ENCODE peak calls at places on chromosomes 3 and 15, in seven cellular contexts. U is left lung; I is CD8-positive, alpha-beta T cell; X is fibroblast of mammary gland; S is IMR-90; N is Caco-2; L is endothelial cell of umbilical vein. J is an unnamed sample.

GRCh38 chr3:27467545-27467944 is 16.6 kb downstream of the SLC4A7 start:
- DNase-seq in L (peak), X (peak), N (peak), U (no peak), I (no peak), S (peak), J (peak)

GRCh38 chr3:119681279-119681678 is 4.1 kb upstream of the COX17 start:
- DNase-seq in I (no peak), U (no peak), S (peak), N (peak), X (peak), L (peak), J (peak)

GRCh38 chr3:48919215-48920138 is 835 bp downstream of the ARIH2 start:
- DNase-seq in U (no peak), S (peak), L (peak), N (peak), I (no peak), X (peak), J (peak)

GRCh38 chr15:38148476-38148875 is 104.2 kb upstream of the SPRED1 start:
- DNase-seq in I (no peak), L (no peak), X (peak), N (no peak), S (no peak), U (no peak), J (no peak)

GRCh38 chr3:85576091-85576690 is 617.4 kb downstream of the CADM2 start:
- DNase-seq in S (peak), N (peak), U (no peak), L (peak), I (peak), X (peak), J (peak)

GRCh38 chr3:46496745-46497555 is 826 bp upstream of the RTP3 start:
- DNase-seq in I (peak), N (peak), U (no peak), S (peak), X (no peak), L (peak), J (no peak)

GRCh38 chr3:153848701-153849100 is 272.5 kb upstream of the ARHGEF26 start:
- DNase-seq in X (no peak), N (peak), S (no peak), I (no peak), L (no peak), U (no peak), J (peak)

GRCh38 chr3:118986734-118987133 is 47.9 kb downstream of the IGSF11 start:
- DNase-seq in L (no peak), I (no peak), S (no peak), X (no peak), N (no peak), U (no peak), J (no peak)

GRCh38 chr3:177516130-177517011 is 319.1 kb upstream of the TBL1XR1 start:
- DNase-seq in S (peak), I (no peak), L (peak), U (peak), N (no peak), X (peak), J (peak)

GRCh38 chr3:172524611-172525010 is 1.4 kb upstream of the TNFSF10 start:
- DNase-seq in L (no peak), N (no peak), U (no peak), I (no peak), S (peak), X (peak), J (peak)

GRCh38 chr3:13016083-13016725 is 57.0 kb downstream of the IQSEC1 start:
- DNase-seq in U (peak), N (no peak), S (no peak), I (peak), L (no peak), X (no peak), J (no peak)

GRCh38 chr3:49377483-49377882 is 19.3 kb upstream of the GPX1 start:
- DNase-seq in L (no peak), N (no peak), S (peak), I (no peak), X (peak), U (no peak), J (peak)

GRCh38 chr3:60086811-60087210 is 1037.0 kb upstream of the CFAP20DC start:
- DNase-seq in S (peak), L (no peak), X (peak), N (no peak), U (no peak), I (no peak), J (peak)

GRCh38 chr3:110815008-110815583 is 256.5 kb upstream of the NECTIN3 start:
- DNase-seq in S (peak), X (peak), L (peak), I (no peak), U (no peak), N (no peak), J (no peak)

GRCh38 chr3:194075802-194076460 is 60.0 kb upstream of the HES1 start:
- DNase-seq in S (no peak), U (no peak), X (no peak), I (no peak), N (no peak), L (no peak), J (peak)

GRCh38 chr3:24591661-24592555 is 97.3 kb upstream of the THRB start:
- DNase-seq in I (no peak), U (no peak), X (peak), L (no peak), N (peak), S (no peak), J (no peak)

GRCh38 chr15:26352406-26352805 is 420.5 kb downstream of the GABRB3 start:
- DNase-seq in I (no peak), N (no peak), S (no peak), U (no peak), X (no peak), L (no peak), J (no peak)

GRCh38 chr15:69410290-69410874 is 3.8 kb upstream of the KIF23 start:
- DNase-seq in U (no peak), X (no peak), I (no peak), N (peak), L (peak), S (peak), J (peak)

GRCh38 chr15:64341961-64342360 is 14.0 kb downstream of the CSNK1G1 start:
- DNase-seq in I (no peak), L (no peak), N (no peak), U (no peak), X (no peak), S (no peak), J (no peak)

GRCh38 chr3:44125241-44125640 is 116.4 kb upstream of the TOPAZ1 start:
- DNase-seq in L (no peak), I (no peak), X (peak), S (no peak), N (no peak), U (no peak), J (no peak)

GRCh38 chr3:184652465-184652864 is 59.4 kb downstream of the MAGEF1 start:
- DNase-seq in I (no peak), X (no peak), S (no peak), N (no peak), U (no peak), L (no peak), J (no peak)

GRCh38 chr3:52301042-52301441 is 13.4 kb downstream of the GLYCTK start:
- DNase-seq in I (no peak), N (no peak), S (no peak), X (no peak), U (no peak), L (no peak), J (no peak)

GRCh38 chr3:105611304-105612192 is 244.8 kb downstream of the ALCAM start:
- DNase-seq in L (no peak), X (no peak), N (peak), U (no peak), I (no peak), S (no peak), J (no peak)

GRCh38 chr3:73592154-73592877 is 32.4 kb downstream of the PDZRN3 start:
- DNase-seq in U (no peak), N (no peak), L (no peak), S (no peak), X (no peak), I (no peak), J (no peak)

GRCh38 chr3:113063126-113063894 is 72.5 kb downstream of the GTPBP8 start:
- DNase-seq in X (peak), U (no peak), I (no peak), L (no peak), N (no peak), S (no peak), J (no peak)

GRCh38 chr3:9820944-9821343 is 10.9 kb downstream of the TTLL3 start:
- DNase-seq in X (peak), U (no peak), I (no peak), S (peak), N (peak), L (peak), J (no peak)

GRCh38 chr15:25541228-25541627 is 102.4 kb upstream of the UBE3A start:
- DNase-seq in I (no peak), X (peak), S (no peak), N (no peak), U (no peak), L (no peak), J (no peak)

GRCh38 chr3:148727242-148727641 is 29.5 kb downstream of the AGTR1 start:
- DNase-seq in S (no peak), X (peak), I (no peak), U (no peak), L (no peak), N (peak), J (peak)

GRCh38 chr3:149353581-149354184 is 20.2 kb upstream of the TM4SF18 start:
- DNase-seq in X (no peak), U (no peak), S (no peak), L (peak), N (no peak), I (no peak), J (no peak)

GRCh38 chr3:159787794-159788205 is 200.8 kb upstream of the IL12A start:
- DNase-seq in N (peak), U (no peak), X (peak), I (no peak), L (peak), S (peak), J (peak)

GRCh38 chr3:72452745-72453144 is 395.5 kb downstream of the SHQ1 start:
- DNase-seq in L (no peak), U (no peak), N (no peak), S (no peak), X (no peak), I (no peak), J (no peak)

GRCh38 chr15:66692808-66693596 is 9.0 kb upstream of the SMAD6 start:
- DNase-seq in L (no peak), I (no peak), U (no peak), N (no peak), X (no peak), S (no peak), J (no peak)

GRCh38 chr3:15610083-15610482 is 8.5 kb downstream of the BTD start:
- DNase-seq in S (peak), U (peak), X (peak), L (no peak), N (no peak), I (no peak), J (peak)

GRCh38 chr3:24687646-24688045 is 193.0 kb upstream of the THRB start:
- DNase-seq in S (no peak), I (no peak), L (no peak), U (no peak), X (no peak), N (no peak), J (no peak)

GRCh38 chr3:114406922-114407321 is 113.1 kb downstream of the TIGIT start:
- DNase-seq in I (no peak), X (no peak), L (no peak), N (no peak), U (no peak), S (no peak), J (no peak)

GRCh38 chr3:114406286-114406685 is 112.5 kb downstream of the TIGIT start:
- DNase-seq in L (no peak), S (peak), U (no peak), X (peak), I (no peak), N (no peak), J (peak)

GRCh38 chr3:114409291-114409690 is 115.5 kb downstream of the TIGIT start:
- DNase-seq in S (no peak), X (no peak), N (no peak), I (no peak), U (no peak), L (no peak), J (no peak)

GRCh38 chr3:114411292-114411691 is 117.5 kb downstream of the TIGIT start:
- DNase-seq in S (peak), U (no peak), I (no peak), L (peak), X (peak), N (no peak), J (peak)

DNA sequence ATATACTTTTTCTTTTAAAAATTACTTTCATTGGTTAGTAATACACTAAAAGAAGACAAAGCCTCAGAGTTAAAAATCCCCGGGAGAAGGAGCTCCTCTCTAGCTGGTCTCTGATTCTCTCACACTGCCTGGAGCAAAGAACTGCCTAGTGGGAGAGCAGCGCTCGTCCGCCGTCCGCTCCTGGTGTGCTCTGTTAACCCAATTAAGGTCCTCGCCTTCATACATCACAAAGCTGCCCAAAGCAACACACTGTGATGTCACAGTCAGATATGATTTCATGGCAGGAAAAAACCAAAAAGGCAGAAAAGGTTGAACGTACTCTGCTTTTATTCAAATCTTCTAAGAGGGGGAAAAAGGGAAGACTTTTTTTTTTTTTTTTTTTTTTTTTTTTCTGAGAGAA is 114.9 kb downstream of the TIGIT start:
- DNase-seq in I (no peak), S (no peak), X (peak), L (no peak), N (no peak), U (no peak), J (peak)
- TF ChIP-seq CTCF in I (no peak), S (no peak), X (no peak), L (no peak), N (no peak), U (no peak), J (no peak)

DNA sequence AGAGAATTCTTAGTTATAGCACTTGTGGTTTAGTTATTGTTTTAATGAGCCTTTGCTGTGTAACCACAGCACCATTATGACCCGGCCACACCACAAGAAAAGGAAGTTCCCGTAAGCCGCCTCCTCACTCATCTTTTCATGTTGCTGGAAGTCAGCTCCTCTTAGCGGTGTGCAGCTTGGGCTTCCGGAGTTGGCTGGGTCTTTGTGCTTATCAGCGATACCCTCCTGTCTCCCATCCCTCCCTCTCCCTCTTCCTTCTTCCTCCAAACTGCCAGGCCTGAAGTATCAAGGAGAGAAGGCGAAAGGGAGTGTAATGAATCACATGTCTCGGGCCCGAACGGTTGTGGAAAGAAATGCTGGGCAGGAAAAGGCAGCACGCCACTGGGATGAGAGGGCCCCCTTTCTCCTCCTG is 353.5 kb downstream of the MCTP2 start:
- DNase-seq in S (no peak), N (no peak), L (peak), X (no peak), U (peak), I (peak), J (peak)
- H3K4me3 ChIP-seq in S (no peak), N (no peak), L (peak), X (no peak), U (no peak), I (peak), J (no peak)

GRCh38 chr15:78000089-78000926 is 77.2 kb downstream of the TBC1D2B start:
- DNase-seq in S (peak), I (peak), X (peak), U (peak), L (peak), N (peak), J (peak)
- TF ChIP-seq CTCF in S (peak), I (peak), X (peak), U (peak), L (peak), N (peak), J (peak)

GRCh38 chr3:187448674-187449073 is 80.5 kb downstream of the RTP4 start:
- DNase-seq in N (no peak), S (no peak), I (no peak), L (no peak), X (no peak), U (no peak), J (no peak)
- H3K4me3 ChIP-seq in N (no peak), S (no peak), I (no peak), L (no peak), X (no peak), U (no peak), J (no peak)

GRCh38 chr15:81411056-81411455 is 37.0 kb upstream of the TMC3 start:
- DNase-seq in L (no peak), S (no peak), I (no peak), X (no peak), N (no peak), U (no peak), J (no peak)

GRCh38 chr15:81411969-81412633 is 38.1 kb upstream of the TMC3 start:
- DNase-seq in S (no peak), X (no peak), L (no peak), U (no peak), N (no peak), I (no peak), J (no peak)

GRCh38 chr15:81407679-81408078 is 33.7 kb upstream of the TMC3 start:
- DNase-seq in N (no peak), U (no peak), L (no peak), S (no peak), I (no peak), X (no peak), J (no peak)

GRCh38 chr15:81407151-81407550 is 33.1 kb upstream of the TMC3 start:
- DNase-seq in S (no peak), U (no peak), I (no peak), L (no peak), X (no peak), N (no peak), J (no peak)

GRCh38 chr15:81410318-81410753 is 36.3 kb upstream of the TMC3 start:
- DNase-seq in U (no peak), L (peak), N (peak), I (no peak), X (peak), S (peak), J (peak)
- TF ChIP-seq CTCF in U (no peak), L (peak), N (peak), I (peak), X (peak), S (peak), J (peak)

GRCh38 chr3:196640501-196640968 is 1.0 kb downstream of the NRROS start:
- DNase-seq in S (no peak), X (no peak), L (no peak), I (no peak), U (no peak), N (no peak), J (no peak)

GRCh38 chr3:196636369-196637349 is 2.8 kb upstream of the NRROS start:
- DNase-seq in N (no peak), S (no peak), X (no peak), I (no peak), L (no peak), U (no peak), J (no peak)

GRCh38 chr3:196639517-196640500 is at the start of gene NRROS:
- DNase-seq in S (peak), I (peak), N (peak), X (peak), U (peak), L (peak), J (peak)

GRCh38 chr3:196641278-196642058 is 2.0 kb downstream of the NRROS start:
- DNase-seq in U (peak), X (no peak), L (no peak), S (no peak), N (no peak), I (no peak), J (no peak)

GRCh38 chr3:196638922-196639516 is 475 bp upstream of the NRROS start:
- DNase-seq in L (peak), S (no peak), U (no peak), N (no peak), X (no peak), I (no peak), J (peak)
- H3K4me3 ChIP-seq in L (no peak), S (no peak), U (peak), N (peak), X (peak), I (peak), J (peak)

DNA sequence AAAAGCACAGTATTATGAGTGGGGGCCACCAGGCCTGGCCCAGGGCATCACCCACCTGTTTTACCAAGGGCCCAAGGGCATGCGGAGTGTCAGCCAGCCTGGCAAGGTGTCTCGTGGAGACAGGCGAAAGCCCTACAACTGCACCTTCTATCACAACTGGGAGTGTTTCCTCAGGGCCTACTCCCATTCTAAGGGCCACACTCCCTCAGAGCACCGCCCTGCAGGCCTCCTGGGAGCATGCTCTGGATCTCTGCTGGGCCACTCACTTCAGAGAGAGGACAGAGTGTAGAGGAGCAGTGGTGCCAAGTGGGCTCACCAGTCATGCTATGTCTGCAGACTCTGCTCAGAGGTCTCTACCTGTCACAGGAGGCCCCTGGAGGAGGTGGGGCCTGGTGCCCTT is 21.2 kb upstream of the CLK3 start:
- DNase-seq in I (no peak), S (no peak), U (no peak), N (no peak), L (no peak), X (no peak), J (no peak)
- TF ChIP-seq CTCF in I (no peak), S (no peak), U (no peak), N (no peak), L (no peak), X (no peak), J (no peak)

GRCh38 chr15:52178765-52179164 is 12.4 kb downstream of the GNB5 start:
- DNase-seq in U (no peak), X (peak), L (no peak), S (no peak), I (no peak), N (no peak), J (peak)

GRCh38 chr15:52181938-52182780 is 9.0 kb downstream of the GNB5 start:
- DNase-seq in U (no peak), N (no peak), L (no peak), S (no peak), X (no peak), I (no peak), J (no peak)

GRCh38 chr15:52180196-52180835 is 10.9 kb downstream of the GNB5 start:
- DNase-seq in S (no peak), U (no peak), L (no peak), X (no peak), N (no peak), I (peak), J (no peak)

GRCh38 chr15:52179278-52180195 is 11.7 kb downstream of the GNB5 start:
- DNase-seq in N (peak), L (peak), U (peak), S (peak), X (peak), I (peak), J (peak)

DNA sequence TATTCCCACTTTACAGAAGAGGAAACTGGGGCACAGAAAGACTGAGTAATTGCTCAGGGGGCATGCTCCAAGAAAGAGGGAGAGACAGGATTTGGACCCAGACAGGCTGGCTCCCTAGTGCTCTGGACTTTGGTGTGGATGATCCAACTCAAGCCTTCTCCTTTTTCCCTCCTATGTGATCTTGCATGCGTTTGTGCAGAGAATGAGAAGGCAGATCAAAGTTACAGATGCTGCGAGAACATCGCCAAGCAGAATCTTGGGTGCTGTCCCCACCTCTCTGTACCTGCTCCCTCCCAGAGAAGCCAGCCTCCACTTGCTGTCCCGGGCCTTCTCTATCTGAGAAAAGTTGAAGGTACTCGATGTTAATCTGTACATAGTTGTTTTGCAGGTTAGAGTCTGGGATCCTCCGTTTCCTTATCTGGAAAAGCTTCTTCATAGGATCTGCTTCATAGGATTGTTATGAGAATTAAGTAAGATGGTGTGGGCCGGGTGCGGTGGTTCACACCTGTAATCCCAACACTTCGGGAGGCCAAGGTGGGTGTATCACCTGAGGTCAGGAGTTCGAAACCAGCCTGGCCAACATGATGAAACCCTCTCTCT is 10.2 kb downstream of the GNB5 start:
- DNase-seq in U (no peak), X (no peak), L (no peak), N (no peak), S (no peak), I (no peak), J (no peak)
- H3K4me3 ChIP-seq in U (no peak), X (no peak), L (no peak), N (no peak), S (no peak), I (peak), J (no peak)

J was measured in astrocyte of the spinal cord.